ENCODE peak calls at places on chromosomes 16 and 17, in five cellular contexts. S is mesendoderm, N is NCI-H1105 treated with DMSO at 0.1 percent for 48 hours, E is AG08395, J is M059J. Y is an unnamed sample.

GRCh38 chr16:17921357-17921978 is 415.1 kb downstream of the NPIPA8 start:
- DNase-seq in J (peak; percentile 8), N (peak; percentile 18), S (peak; percentile 62), E (peak; percentile 9), Y (peak; percentile 73)

GRCh38 chr17:10316986-10317834 is 55.6 kb downstream of the MYH13 start:
- DNase-seq in E (peak; percentile 72), J (peak; percentile 42), N (no peak), S (peak; percentile 59), Y (peak; percentile 80)

GRCh38 chr16:73022534-73022933 is 25.4 kb downstream of the ZFHX3 start:
- DNase-seq in J (no peak), E (no peak), S (no peak), N (no peak), Y (no peak)

GRCh38 chr17:57811633-57812280 is 38.1 kb downstream of the MRPS23 start:
- DNase-seq in S (no peak), N (peak; percentile 55), J (no peak), E (no peak), Y (peak; percentile 25)

GRCh38 chr17:18955009-18955408 is 3.0 kb downstream of the SLC5A10 start:
- DNase-seq in N (no peak), E (no peak), J (no peak), S (no peak), Y (no peak)

GRCh38 chr16:30893082-30893743 is 664 bp downstream of the BCL7C start:
- DNase-seq in E (no peak), J (peak; percentile 12), N (no peak), S (no peak), Y (peak; percentile 71)

GRCh38 chr17:28737770-28738679 is 5.8 kb upstream of the TRAF4 start:
- DNase-seq in N (no peak), E (no peak), S (no peak), J (no peak), Y (no peak)

GRCh38 chr17:16534236-16534635 is 34.8 kb downstream of the ZNF287 start:
- DNase-seq in E (no peak), S (no peak), N (no peak), J (peak; percentile 70), Y (no peak)

GRCh38 chr17:63116967-63117366 is 150.9 kb downstream of the TANC2 start:
- DNase-seq in J (peak; percentile 38), E (no peak), N (peak; percentile 30), S (peak; percentile 58), Y (peak; percentile 65)

GRCh38 chr17:45950888-45951287 is 48.2 kb upstream of the STH start:
- DNase-seq in S (no peak), N (no peak), J (no peak), E (no peak), Y (no peak)

GRCh38 chr17:82956146-82956725 is 116.4 kb upstream of the ZNF750 start:
- DNase-seq in E (no peak), S (no peak), J (no peak), N (no peak), Y (no peak)

GRCh38 chr16:53770641-53771040 is 66.7 kb downstream of the FTO start:
- DNase-seq in S (no peak), N (no peak), J (no peak), E (no peak), Y (no peak)

GRCh38 chr17:38967290-38967738 is at the start of gene FBXO47:
- DNase-seq in N (no peak), S (peak; percentile 99), J (peak; percentile 3), E (peak; percentile 85), Y (peak; percentile 100)

GRCh38 chr17:61478790-61479492 is 26.7 kb downstream of the TBX4 start:
- DNase-seq in J (no peak), E (no peak), S (no peak), N (no peak), Y (no peak)

GRCh38 chr16:77501260-77501659 is 66.4 kb upstream of the ADAMTS18 start:
- DNase-seq in E (no peak), J (no peak), N (no peak), S (no peak), Y (peak; percentile 30)

GRCh38 chr16:82248257-82248656 is 78.2 kb upstream of the MPHOSPH6 start:
- DNase-seq in J (no peak), N (no peak), E (no peak), S (no peak), Y (no peak)

GRCh38 chr17:69809331-69809730 is 265.7 kb upstream of the KCNJ16 start:
- DNase-seq in N (no peak), S (no peak), E (no peak), J (no peak), Y (no peak)

GRCh38 chr17:42027961-42028790 is 8.3 kb downstream of the NKIRAS2 start:
- DNase-seq in S (peak; percentile 86), N (no peak), J (no peak), E (no peak), Y (peak; percentile 92)

GRCh38 chr16:86496262-86496928 is 13.9 kb upstream of the FOXF1 start:
- DNase-seq in S (no peak), N (no peak), J (no peak), E (no peak), Y (no peak)

GRCh38 chr17:67994827-67995567 is 1.3 kb downstream of the C17orf58 start:
- DNase-seq in S (no peak), J (peak; percentile 87), E (peak; percentile 83), N (no peak), Y (no peak)

GRCh38 chr17:57916925-57917858 is 38.0 kb downstream of the CUEDC1 start:
- DNase-seq in J (peak; percentile 33), E (no peak), N (peak; percentile 19), S (peak; percentile 54), Y (no peak)

GRCh38 chr17:65047939-65048338 is 8.6 kb downstream of the GNA13 start:
- DNase-seq in N (no peak), S (no peak), E (no peak), J (no peak), Y (no peak)

GRCh38 chr17:29111816-29112499 is 68.2 kb downstream of the MYO18A start:
- DNase-seq in J (peak; percentile 42), S (peak; percentile 63), N (peak; percentile 24), E (peak; percentile 75), Y (peak; percentile 78)

GRCh38 chr16:77470851-77471250 is 36.0 kb upstream of the ADAMTS18 start:
- DNase-seq in S (peak; percentile 13), N (no peak), E (no peak), J (no peak), Y (no peak)

GRCh38 chr17:3759597-3760216 is 36.0 kb downstream of the HASPIN start:
- DNase-seq in N (no peak), E (no peak), S (no peak), J (no peak), Y (no peak)

GRCh38 chr16:83994087-83994486 is 26.0 kb downstream of the NECAB2 start:
- DNase-seq in E (peak; percentile 94), S (peak; percentile 36), J (peak; percentile 79), N (no peak), Y (no peak)

GRCh38 chr16:11058820-11059219 is 114.5 kb downstream of the CLEC16A start:
- DNase-seq in N (no peak), J (no peak), S (no peak), E (no peak), Y (no peak)

GRCh38 chr17:17681744-17682292 is 560 bp downstream of the RAI1 start:
- DNase-seq in J (peak; percentile 28), N (peak; percentile 15), S (no peak), E (peak; percentile 20), Y (no peak)

GRCh38 chr17:7204335-7204734 is 15.3 kb downstream of the DLG4 start:
- DNase-seq in E (no peak), N (no peak), S (no peak), J (no peak), Y (no peak)

GRCh38 chr16:81261049-81261648 is 22.7 kb downstream of the BCO1 start:
- DNase-seq in E (peak; percentile 46), J (no peak), S (peak; percentile 45), N (no peak), Y (peak; percentile 61)

GRCh38 chr17:34892864-34893263 is 68.4 kb downstream of the CCT6B start:
- DNase-seq in E (peak; percentile 13), N (peak; percentile 19), J (peak; percentile 19), S (peak; percentile 59), Y (peak; percentile 73)

GRCh38 chr17:31309525-31309924 is 4.3 kb downstream of the EVI2B start:
- DNase-seq in J (no peak), E (no peak), N (no peak), S (no peak), Y (no peak)

GRCh38 chr16:81798311-81799137 is 19.4 kb downstream of the PLCG2 start:
- DNase-seq in E (no peak), J (no peak), S (no peak), N (no peak), Y (peak; percentile 12)

GRCh38 chr17:930258-930657 is 49.3 kb downstream of the NXN start:
- DNase-seq in S (no peak), N (no peak), E (no peak), J (no peak), Y (no peak)

GRCh38 chr16:79599256-79599836 is 1.2 kb downstream of the MAF start:
- DNase-seq in N (no peak), E (no peak), J (peak; percentile 2), S (peak; percentile 42), Y (peak; percentile 45)

GRCh38 chr16:9489823-9490467 is 398.5 kb downstream of the HAPSTR1 start:
- DNase-seq in J (peak; percentile 11), S (no peak), E (no peak), N (no peak), Y (peak; percentile 15)

GRCh38 chr17:2996208-2996855 is 67.1 kb downstream of the OR1D5 start:
- DNase-seq in N (no peak), J (no peak), E (no peak), S (no peak), Y (no peak)

GRCh38 chr17:37848690-37849616 is 75.3 kb upstream of the TBC1D3K start:
- DNase-seq in E (peak; percentile 81), N (no peak), J (peak; percentile 97), S (peak; percentile 77), Y (no peak)